ENCODE peak calls at places on chromosomes 1 and 21, in four cellular contexts. Y is suprapubic skin; X is CD8-positive, alpha-beta memory T cell; R is naive thymus-derived CD4-positive, alpha-beta T cell. A is an unnamed sample. For H3K4me1, the result is how much of the 10 kb centered on the place peaks cover.

GRCh38 chr1:119713538-119714456 is 2.1 kb downstream of the PHGDH start:
- DNase-seq in R (no peak), X (no peak), Y (no peak), A (no peak)

GRCh38 chr21:28393279-28393678 is 599.4 kb downstream of the LTN1 start:
- DNase-seq in X (no peak), Y (no peak), R (no peak), A (no peak)

GRCh38 chr1:113199718-113200455 is 126.9 kb downstream of the LRIG2 start:
- DNase-seq in Y (no peak), X (no peak), R (no peak), A (no peak)

GRCh38 chr1:186605762-186606350 is 74.4 kb downstream of the PTGS2 start:
- DNase-seq in R (no peak), Y (no peak), X (no peak), A (no peak)

GRCh38 chr1:172980456-172980855 is 70.3 kb downstream of the TNFSF18 start:
- DNase-seq in Y (no peak), X (no peak), R (no peak), A (no peak)

GRCh38 chr1:109216662-109217061 is 2.9 kb downstream of the SARS1 start:
- DNase-seq in X (no peak), R (no peak), Y (no peak), A (no peak)

GRCh38 chr1:37464443-37464842 is 9.9 kb upstream of the ZC3H12A start:
- DNase-seq in Y (no peak), X (no peak), R (no peak), A (no peak)

GRCh38 chr1:156245451-156246232 is 2.2 kb downstream of the PAQR6 start:
- DNase-seq in X (peak), Y (peak), R (peak), A (peak)

GRCh38 chr1:116320846-116321245 is 52.2 kb upstream of the ATP1A1 start:
- DNase-seq in Y (no peak), R (no peak), X (no peak), A (no peak)

DNA sequence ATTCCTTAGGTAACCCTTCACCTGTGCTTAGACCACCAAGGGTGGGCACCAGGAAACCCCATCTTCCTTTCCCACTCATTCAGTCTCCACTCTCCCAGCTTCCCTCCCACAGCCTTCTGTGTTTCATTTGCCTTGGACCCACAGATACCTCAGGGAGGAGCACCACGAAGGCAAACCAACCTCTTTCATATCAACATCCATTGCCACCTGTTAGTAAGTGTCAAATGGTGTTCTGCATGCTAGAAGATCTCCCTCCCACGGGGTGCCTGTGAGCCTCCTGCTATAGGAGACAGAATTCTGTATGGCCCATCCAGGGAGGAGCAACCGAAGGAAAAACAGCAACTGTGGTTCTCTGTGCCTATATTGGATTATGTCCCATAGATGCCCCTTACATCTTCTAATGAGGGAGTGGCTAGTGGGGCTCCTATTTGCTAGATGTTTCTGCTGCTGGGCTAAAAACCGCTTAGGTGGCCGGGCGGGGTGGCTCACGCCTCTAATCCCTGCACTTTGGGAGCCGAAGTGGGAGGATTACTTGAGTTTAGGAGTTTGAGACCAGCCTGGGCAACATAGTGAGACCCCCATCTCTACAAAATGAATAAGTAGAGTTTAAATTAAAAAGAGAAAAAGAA is 25.6 kb upstream of the SCCPDH start:
- DNase-seq in R (no peak), Y (no peak), X (no peak), A (no peak)
- H3K4me3 ChIP-seq in R (peak), Y (peak), X (peak), A (no peak)

GRCh38 chr1:205444300-205444930 is 11.4 kb downstream of the BLACAT1 start:
- DNase-seq in X (no peak), R (no peak), Y (no peak), A (no peak)
- H3K4me1 ChIP-seq in X (under half), R (under half), Y (under half), A (under half)

DNA sequence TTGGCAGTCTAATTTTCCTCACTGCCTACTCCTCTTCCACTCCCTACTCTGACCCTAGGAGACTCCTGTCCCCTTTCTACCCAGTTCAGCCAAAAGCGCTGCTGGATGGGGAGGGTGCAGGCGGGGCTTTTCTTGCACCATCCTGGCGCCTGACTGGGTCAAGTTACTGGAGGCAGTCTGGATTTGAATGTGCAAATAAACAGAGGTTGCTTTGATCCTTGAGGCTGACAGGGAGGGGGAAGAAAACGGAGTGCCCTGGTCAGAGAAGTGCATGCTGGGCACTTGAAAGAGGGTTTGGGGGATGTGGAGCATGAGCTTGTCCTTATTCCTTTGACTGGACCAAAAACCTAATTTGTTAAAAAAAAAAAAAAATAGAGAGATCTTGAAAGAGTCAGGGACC is 76.8 kb upstream of the SOX13 start:
- DNase-seq in Y (no peak), R (no peak), X (no peak), A (no peak)
- H3K27ac ChIP-seq in Y (no peak), R (no peak), X (no peak), A (no peak)

GRCh38 chr1:18111605-18112297 is 4.2 kb downstream of the IGSF21 start:
- DNase-seq in R (no peak), Y (no peak), X (no peak), A (no peak)

GRCh38 chr1:18110968-18111367 is 3.4 kb downstream of the IGSF21 start:
- DNase-seq in R (no peak), X (no peak), Y (no peak), A (no peak)

GRCh38 chr1:18109756-18110597 is 2.4 kb downstream of the IGSF21 start:
- DNase-seq in R (no peak), X (no peak), Y (no peak), A (no peak)

GRCh38 chr1:18109058-18109755 is 1.6 kb downstream of the IGSF21 start:
- DNase-seq in R (no peak), X (no peak), Y (no peak), A (no peak)

DNA sequence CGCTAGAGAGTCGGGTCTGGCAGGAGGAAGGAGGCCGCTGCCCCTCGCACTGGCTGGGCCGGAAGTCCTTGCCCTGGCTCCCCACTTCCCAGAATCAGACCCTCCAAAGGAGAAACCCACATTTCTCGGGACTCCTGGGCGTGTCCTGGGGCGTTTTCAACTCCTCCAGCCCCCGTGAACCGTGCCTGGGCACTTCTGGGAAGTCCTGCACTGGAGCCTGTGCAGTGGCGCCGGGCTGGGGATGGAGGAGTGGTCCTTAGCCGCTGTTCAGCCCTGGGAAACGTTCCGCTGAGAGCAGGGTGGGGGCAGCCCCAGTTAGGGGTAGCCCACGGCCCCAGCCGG is 3.0 kb downstream of the IGSF21 start:
- DNase-seq in X (no peak), R (no peak), Y (no peak), A (no peak)
- H3K4me3 ChIP-seq in X (no peak), R (no peak), Y (peak), A (no peak)

GRCh38 chr1:161018631-161018930 is 2.4 kb downstream of the F11R start:
- DNase-seq in Y (peak), R (no peak), X (no peak), A (no peak)

GRCh38 chr1:161019767-161020572 is 982 bp downstream of the F11R start:
- DNase-seq in R (no peak), Y (peak), X (peak), A (no peak)

GRCh38 chr1:161021959-161022332 is 994 bp upstream of the F11R start:
- DNase-seq in Y (no peak), R (no peak), X (no peak), A (no peak)

GRCh38 chr1:161020573-161021167 is at the start of gene F11R:
- DNase-seq in X (no peak), R (peak), Y (peak), A (no peak)

GRCh38 chr1:161021168-161021958 is 411 bp upstream of the F11R start:
- DNase-seq in Y (peak), X (peak), R (peak), A (peak)
- H3K4me1 ChIP-seq in Y (under half), X (under half), R (under half), A (under half)

GRCh38 chr21:41763996-41764395 is 2.9 kb downstream of the RIPK4 start:
- DNase-seq in Y (no peak), R (no peak), X (no peak), A (no peak)
- H3K27ac ChIP-seq in Y (peak), R (no peak), X (no peak), A (no peak)

DNA sequence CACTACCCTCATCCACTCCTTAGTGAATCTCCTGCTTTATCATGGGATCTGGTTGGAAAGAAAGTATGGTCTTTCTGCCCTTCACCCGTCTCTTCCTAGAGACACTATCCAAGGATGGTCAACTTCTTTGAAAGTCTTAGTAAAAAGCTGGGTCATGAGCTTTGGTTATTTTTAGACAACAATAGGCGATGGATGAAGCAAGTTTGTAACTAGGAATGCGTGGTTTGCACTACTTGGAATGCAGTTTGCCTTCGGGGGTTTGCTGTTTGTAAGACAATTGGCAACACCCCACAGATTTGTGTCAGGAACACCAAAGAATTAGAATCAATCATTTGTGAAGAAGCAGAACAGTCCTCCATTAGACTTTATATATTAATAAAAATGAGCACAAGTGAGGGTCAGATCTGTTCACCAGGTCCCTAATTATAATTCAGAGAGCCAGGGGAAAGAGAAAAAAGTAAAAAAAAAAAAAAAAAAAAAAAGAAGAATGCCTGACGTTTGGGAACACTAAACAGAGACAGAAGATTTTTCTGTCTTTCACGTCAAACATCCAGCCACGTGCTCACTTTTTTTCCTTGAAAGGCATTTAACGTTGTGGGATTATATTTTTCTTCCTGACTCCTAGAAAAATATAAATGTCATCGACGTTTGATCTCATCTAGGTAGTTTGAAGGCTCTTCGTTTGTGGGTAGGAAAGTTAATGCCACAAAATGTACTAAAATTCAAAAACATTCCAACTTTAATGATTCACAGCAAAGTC is 60.7 kb upstream of the BTG3 start:
- DNase-seq in R (no peak), X (no peak), Y (no peak), A (no peak)
- H3K4me3 ChIP-seq in R (no peak), X (no peak), Y (no peak), A (no peak)

GRCh38 chr1:204524986-204525385 is 8.8 kb downstream of the MDM4 start:
- DNase-seq in Y (no peak), X (no peak), R (no peak), A (no peak)
- H3K4me1 ChIP-seq in Y (under half), X (half or more), R (under half), A (under half)

DNA sequence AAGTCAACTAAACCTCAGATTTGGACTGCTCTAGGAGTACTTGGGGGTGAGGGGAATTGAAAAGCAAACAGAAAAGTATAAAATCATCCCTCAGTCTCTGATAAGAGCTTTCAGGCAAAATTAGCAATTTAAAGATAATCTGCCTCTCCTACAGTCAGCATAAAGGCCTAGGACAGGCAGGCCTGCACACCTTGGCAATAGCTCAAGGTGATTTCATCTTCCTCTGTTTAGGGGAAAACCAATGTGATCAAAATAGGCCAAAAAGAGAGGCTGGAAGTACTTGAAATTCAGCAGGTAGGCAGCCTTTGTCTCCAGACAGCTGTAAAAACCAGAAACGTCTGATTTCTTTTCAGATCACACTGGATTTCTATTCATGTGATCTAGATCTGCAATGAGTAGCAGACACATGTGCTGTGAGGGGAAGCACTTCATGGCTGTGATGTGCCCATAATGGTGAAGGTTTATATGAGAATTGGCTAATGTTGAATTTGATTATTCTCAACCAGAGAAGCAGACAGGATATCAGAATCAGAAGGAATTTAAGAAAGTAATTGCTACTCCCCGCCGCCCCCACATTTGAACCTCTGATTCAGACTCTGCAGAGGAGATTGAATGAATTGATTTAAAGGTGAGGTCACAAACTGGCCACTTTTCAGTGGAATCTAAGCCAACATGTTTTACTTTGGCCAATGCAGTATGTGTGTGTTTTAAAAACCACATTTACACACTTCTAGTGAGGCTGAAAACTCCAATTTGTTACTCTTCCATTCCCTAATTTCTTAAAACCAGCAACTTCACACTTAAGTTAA is 45.8 kb upstream of the DNASE2B start:
- DNase-seq in Y (no peak), R (no peak), X (no peak), A (no peak)
- H3K27ac ChIP-seq in Y (no peak), R (no peak), X (no peak), A (no peak)